ENCODE peak calls at places on chromosome 5, in four cellular contexts. E is choroid plexus epithelial cell, C is DND-41, X is stomach. I is an unnamed sample.
A peak's percentile ranks its signal among the peaks of the same experiment; 100 is the strongest.

GRCh38 chr5:38373733-38374132 is 115.4 kb downstream of the EGFLAM start:
- DNase-seq in C (no peak), E (peak; percentile 71), X (no peak), I (no peak)

GRCh38 chr5:172437445-172438303 is 16.7 kb downstream of the SH3PXD2B start:
- DNase-seq in C (no peak), E (peak; percentile 79), X (peak; percentile 51), I (peak; percentile 81)

GRCh38 chr5:180353226-180353962 is at the start of gene GFPT2:
- DNase-seq in C (no peak), E (peak; percentile 84), X (peak; percentile 71), I (peak; percentile 78)

GRCh38 chr5:141716009-141716408 is 34.0 kb upstream of the ARAP3 start:
- DNase-seq in E (peak; percentile 19), C (no peak), X (no peak), I (no peak)

GRCh38 chr5:38871790-38872551 is 26.2 kb downstream of the OSMR start:
- DNase-seq in E (peak; percentile 98), X (no peak), C (no peak), I (peak; percentile 97)

GRCh38 chr5:110751902-110752762 is 13.3 kb downstream of the SLC25A46 start:
- DNase-seq in C (no peak), E (peak; percentile 57), X (no peak), I (peak; percentile 58)

GRCh38 chr5:151520294-151520693 is 70.8 kb downstream of the FAT2 start:
- DNase-seq in C (no peak), E (peak; percentile 5), X (no peak), I (peak; percentile 12)

GRCh38 chr5:89850516-89850865 is 559.1 kb downstream of the CETN3 start:
- DNase-seq in X (no peak), E (no peak), C (no peak), I (no peak)

GRCh38 chr5:100646011-100646410 is 110.8 kb downstream of the FAM174A start:
- DNase-seq in X (no peak), C (no peak), E (no peak), I (no peak)

GRCh38 chr5:65906256-65906655 is 20.1 kb upstream of the ERBIN start:
- DNase-seq in C (no peak), E (no peak), X (no peak), I (no peak)

GRCh38 chr5:170278611-170279500 is 18.7 kb downstream of the LCP2 start:
- DNase-seq in E (peak; percentile 10), C (peak; percentile 97), X (peak; percentile 62), I (no peak)

GRCh38 chr5:3187846-3188425 is 407.7 kb upstream of the IRX1 start:
- DNase-seq in E (no peak), C (no peak), X (no peak), I (no peak)

GRCh38 chr5:112776301-112776856 is 38.7 kb downstream of the APC start:
- DNase-seq in C (no peak), X (no peak), E (peak; percentile 82), I (peak; percentile 87)

GRCh38 chr5:168106008-168106761 is 185.3 kb upstream of the WWC1 start:
- DNase-seq in E (peak; percentile 24), X (no peak), C (no peak), I (peak; percentile 2)

GRCh38 chr5:58922392-58923171 is 339.7 kb downstream of the RAB3C start:
- DNase-seq in X (peak; percentile 85), E (no peak), C (no peak), I (no peak)

GRCh38 chr5:150137168-150137957 is 18.3 kb downstream of the PDGFRB start:
- DNase-seq in X (peak; percentile 38), C (no peak), E (peak; percentile 80), I (peak; percentile 44)

GRCh38 chr5:172362755-172363154 is 79.2 kb upstream of the UBTD2 start:
- DNase-seq in X (no peak), E (no peak), C (no peak), I (peak; percentile 69)

GRCh38 chr5:345404-346195 is 24.1 kb downstream of the AHRR start:
- DNase-seq in C (no peak), X (no peak), E (peak; percentile 51), I (peak; percentile 74)

GRCh38 chr5:1410156-1411014 is 34.9 kb downstream of the SLC6A3 start:
- DNase-seq in C (no peak), X (no peak), E (no peak), I (no peak)

GRCh38 chr5:134175874-134176522 is 752 bp downstream of the SKP1 start:
- DNase-seq in E (peak; percentile 39), C (no peak), X (peak; percentile 36), I (no peak)

GRCh38 chr5:62208218-62208852 is 97.7 kb upstream of the KIF2A start:
- DNase-seq in E (no peak), X (no peak), C (no peak), I (no peak)

GRCh38 chr5:14528115-14528514 is 53.5 kb upstream of the OTULINL start:
- DNase-seq in X (no peak), C (no peak), E (no peak), I (no peak)

GRCh38 chr5:2867373-2867933 is 116.0 kb upstream of the IRX2 start:
- DNase-seq in C (peak; percentile 64), E (no peak), X (no peak), I (no peak)

GRCh38 chr5:60026174-60026573 is 132.6 kb upstream of the PDE4D start:
- DNase-seq in E (peak; percentile 72), X (no peak), C (no peak), I (peak; percentile 3)

GRCh38 chr5:72558383-72558782 is 51.2 kb upstream of the ZNF366 start:
- DNase-seq in E (no peak), C (no peak), X (no peak), I (no peak)

GRCh38 chr5:122515709-122516431 is 203.8 kb downstream of the SNCAIP start:
- DNase-seq in E (peak; percentile 92), X (peak; percentile 32), C (peak; percentile 5), I (peak; percentile 59)

GRCh38 chr5:82522912-82523311 is 244.8 kb upstream of the RPS23 start:
- DNase-seq in C (no peak), X (no peak), E (no peak), I (no peak)

GRCh38 chr5:59565551-59565950 is 328.0 kb downstream of the PDE4D start:
- DNase-seq in C (no peak), E (no peak), X (no peak), I (no peak)

GRCh38 chr5:65127181-65127901 is 354.4 kb downstream of the ADAMTS6 start:
- DNase-seq in X (no peak), C (no peak), E (peak; percentile 73), I (peak; percentile 41)

GRCh38 chr5:126801992-126802294 is 25.0 kb downstream of the LMNB1 start:
- DNase-seq in E (peak; percentile 85), X (no peak), C (no peak), I (peak; percentile 76)

GRCh38 chr5:132549586-132549985 is 6.3 kb upstream of the IL5 start:
- DNase-seq in E (no peak), X (no peak), C (no peak), I (no peak)

GRCh38 chr5:7393921-7394799 is 1.8 kb upstream of the ADCY2 start:
- DNase-seq in C (no peak), X (no peak), E (no peak), I (no peak)

GRCh38 chr5:67246108-67246507 is 49.5 kb upstream of the CD180 start:
- DNase-seq in C (no peak), X (no peak), E (peak; percentile 96), I (peak; percentile 90)

GRCh38 chr5:144191998-144192397 is 21.3 kb downstream of the KCTD16 start:
- DNase-seq in E (peak; percentile 93), X (no peak), C (peak; percentile 55), I (peak; percentile 46)

GRCh38 chr5:14405267-14405666 is 176.3 kb upstream of the OTULINL start:
- DNase-seq in C (no peak), E (no peak), X (no peak), I (no peak)

DNA sequence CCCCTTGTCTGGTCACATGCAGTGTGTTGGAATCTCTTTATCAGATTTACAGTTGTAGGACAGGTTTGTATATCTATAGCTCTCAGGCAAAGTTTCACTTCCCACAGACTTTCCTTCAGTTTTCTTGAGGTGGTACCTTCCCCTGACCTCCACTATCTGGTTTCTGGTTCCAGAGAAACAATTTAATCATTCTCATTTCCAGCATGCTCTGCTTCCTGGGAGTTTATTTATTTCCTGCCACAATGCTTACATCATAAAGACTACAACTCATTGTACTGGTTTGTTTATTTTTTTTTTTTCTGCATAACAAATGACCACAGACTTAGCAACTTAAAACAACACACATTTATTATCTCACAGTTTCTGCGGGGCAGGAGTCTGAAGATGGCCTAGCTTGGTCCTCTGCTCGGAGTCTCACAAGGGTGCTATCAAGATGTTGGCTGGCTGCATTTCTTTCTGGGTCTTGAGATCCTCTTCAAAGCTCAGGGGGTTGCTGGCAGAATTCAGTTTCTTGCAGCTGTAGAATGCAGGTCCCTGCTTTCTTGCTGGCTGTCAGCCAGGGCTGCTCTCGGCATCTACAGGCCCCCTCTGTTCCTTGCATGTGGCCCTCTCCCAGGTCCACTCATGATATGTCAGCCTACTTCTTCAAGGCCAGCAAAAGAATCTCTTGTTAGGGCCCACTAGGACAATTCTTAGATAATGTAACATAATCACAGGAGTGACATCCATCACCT is 247.7 kb downstream of the ENC1 start:
- DNase-seq in X (no peak), C (no peak), E (peak; percentile 43), I (no peak)
- TF ChIP-seq CTCF in X (no peak), C (no peak), E (no peak), I (no peak)

GRCh38 chr5:6182271-6182815 is 196.0 kb downstream of the MED10 start:
- DNase-seq in X (no peak), C (no peak), E (no peak), I (no peak)

GRCh38 chr5:6181871-6182270 is 196.5 kb downstream of the MED10 start:
- DNase-seq in X (no peak), C (no peak), E (no peak), I (no peak)

GRCh38 chr5:6183391-6184390 is 194.7 kb downstream of the MED10 start:
- DNase-seq in E (no peak), X (no peak), C (no peak), I (no peak)

GRCh38 chr5:6180231-6180872 is 198.0 kb downstream of the MED10 start:
- DNase-seq in C (no peak), E (no peak), X (no peak), I (no peak)

GRCh38 chr5:6181147-6181729 is 197.1 kb downstream of the MED10 start:
- DNase-seq in X (no peak), C (no peak), E (no peak), I (no peak)
- H3K4me3 ChIP-seq in X (no peak overlapping the region), C (no peak overlapping the region), E (no peak overlapping the region), I (no peak overlapping the region)

GRCh38 chr5:39986614-39987013 is 561.8 kb upstream of the DAB2 start:
- DNase-seq in E (peak; percentile 8), C (no peak), X (no peak), I (no peak)
- TF ChIP-seq CTCF in E (no peak), C (peak; percentile 13), X (no peak), I (no peak)

DNA sequence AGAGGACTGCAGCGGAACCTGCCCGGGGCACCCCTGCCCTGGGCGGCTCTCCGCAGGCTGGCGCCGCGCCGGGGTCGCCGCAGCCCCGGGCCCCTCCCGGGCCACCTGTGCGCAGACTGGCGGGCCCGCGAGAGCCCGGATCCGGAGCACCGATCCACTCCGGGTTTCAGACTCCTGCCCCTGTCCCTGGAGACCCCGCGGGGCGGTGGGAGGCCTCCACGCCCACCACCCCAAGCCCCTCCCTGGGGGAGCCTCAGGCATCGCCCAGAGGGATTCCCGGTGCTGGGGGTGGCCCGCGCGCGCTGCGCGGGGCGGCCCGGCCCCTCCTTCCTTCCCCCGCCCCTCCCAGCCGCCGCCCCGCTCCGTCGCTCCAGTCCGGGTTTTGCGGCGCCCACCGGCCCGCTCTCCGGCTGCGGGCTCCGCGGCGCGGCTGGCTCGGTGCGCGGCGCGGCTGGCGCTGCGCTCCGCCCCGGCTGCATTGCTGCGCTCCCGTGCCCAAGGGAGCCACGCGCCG is at the start of gene UNC5A:
- DNase-seq in X (no peak), E (peak; percentile 41), C (no peak), I (no peak)
- H3K4me3 ChIP-seq in X (peak within 1 kb of the TSS; percentile 39), E (peak within 1 kb of the TSS; percentile 29), C (no peak within 1 kb of the TSS), I (no peak within 1 kb of the TSS)

I was measured in foreskin fibroblast.